ENCODE peak calls at places on chromosomes 5 and 9, in four cellular contexts. W, M, L and J are unnamed samples.
A peak's percentile ranks its signal among the peaks of the same experiment; 100 is the strongest.

GRCh38 chr5:129459485-129460120 is 495 bp upstream of the ADAMTS19 start:
- DNase-seq in W (no peak), M (no peak), L (no peak), J (peak; percentile 78)

GRCh38 chr5:96881511-96882115 is 5.3 kb downstream of the ERAP2 start:
- DNase-seq in W (no peak), M (no peak), L (no peak), J (no peak)

GRCh38 chr9:120561699-120562098 is 18.3 kb downstream of the CDK5RAP2 start:
- DNase-seq in W (no peak), M (no peak), L (no peak), J (no peak)

GRCh38 chr5:36301858-36302603 is at the start of gene RANBP3L:
- DNase-seq in W (no peak), M (no peak), L (no peak), J (no peak)

GRCh38 chr9:23215688-23216087 is 610.4 kb downstream of the ELAVL2 start:
- DNase-seq in W (no peak), M (no peak), L (no peak), J (no peak)

GRCh38 chr9:73845539-73845938 is 651.6 kb upstream of the RORB start:
- DNase-seq in W (no peak), M (no peak), L (no peak), J (no peak)

GRCh38 chr5:1135696-1136525 is 24.0 kb upstream of the SLC12A7 start:
- DNase-seq in W (no peak), M (no peak), L (peak; percentile 62), J (no peak)

GRCh38 chr5:15133456-15133965 is 261.9 kb upstream of the ANKH start:
- DNase-seq in W (no peak), M (no peak), L (no peak), J (no peak)

GRCh38 chr9:116198344-116198743 is 44.8 kb downstream of the PAPPA start:
- DNase-seq in W (no peak), M (no peak), L (no peak), J (no peak)

GRCh38 chr5:143383988-143384387 is 19.5 kb downstream of the NR3C1 start:
- DNase-seq in W (no peak), M (no peak), L (no peak), J (no peak)

GRCh38 chr5:56414056-56414455 is 180.9 kb upstream of the ANKRD55 start:
- DNase-seq in W (no peak), M (no peak), L (no peak), J (no peak)

GRCh38 chr9:87657190-87657589 is 68.7 kb upstream of the CTSL start:
- DNase-seq in W (no peak), M (no peak), L (no peak), J (no peak)

GRCh38 chr5:74641778-74642542 is 1.4 kb upstream of the ENC1 start:
- DNase-seq in W (no peak), M (no peak), L (peak; percentile 62), J (no peak)

GRCh38 chr5:60948738-60949137 is 3.7 kb downstream of the NDUFAF2 start:
- DNase-seq in W (no peak), M (no peak), L (no peak), J (no peak)

GRCh38 chr5:135075621-135076585 is 41.9 kb upstream of the PITX1 start:
- DNase-seq in W (no peak), M (no peak), L (no peak), J (no peak)

DNA sequence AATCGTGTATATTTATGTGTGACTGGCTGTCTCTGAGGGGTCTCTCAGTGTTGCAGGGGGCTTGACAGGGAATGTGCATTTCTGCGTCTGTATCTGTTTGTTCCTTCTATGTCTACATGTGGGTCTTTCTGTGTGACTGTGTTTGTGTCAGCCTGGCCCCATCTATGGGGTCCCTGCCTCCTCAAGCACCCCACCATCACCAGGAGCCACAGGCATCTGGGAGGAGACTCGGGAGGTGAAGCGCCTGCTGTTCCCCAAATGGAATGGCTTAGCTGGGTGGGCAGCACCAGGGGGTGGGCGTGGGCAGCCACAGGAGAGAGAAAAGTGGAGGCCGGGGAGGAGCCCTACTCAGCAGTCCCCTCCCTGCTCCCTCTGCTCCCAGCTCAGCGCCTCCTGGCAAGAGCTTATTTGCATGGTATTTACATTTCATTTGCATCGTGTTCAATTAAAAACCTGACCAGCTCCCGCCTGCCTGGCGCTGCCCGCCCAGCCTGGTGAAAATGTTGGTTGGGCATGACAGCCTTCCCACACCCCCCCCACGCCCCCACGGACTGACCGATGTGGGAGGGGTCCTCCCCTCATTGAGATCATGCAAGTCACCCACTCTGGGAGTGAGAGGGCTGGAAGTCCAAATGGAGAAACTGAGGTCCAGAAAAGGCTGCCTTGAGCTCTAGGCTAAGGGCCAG is 50.5 kb downstream of the CXXC5 start:
- DNase-seq in W (peak; percentile 28), M (no peak), L (no peak), J (peak; percentile 95)
- TF ChIP-seq HDAC6 in W (no peak), M (no peak), L (no peak), J (no peak)

DNA sequence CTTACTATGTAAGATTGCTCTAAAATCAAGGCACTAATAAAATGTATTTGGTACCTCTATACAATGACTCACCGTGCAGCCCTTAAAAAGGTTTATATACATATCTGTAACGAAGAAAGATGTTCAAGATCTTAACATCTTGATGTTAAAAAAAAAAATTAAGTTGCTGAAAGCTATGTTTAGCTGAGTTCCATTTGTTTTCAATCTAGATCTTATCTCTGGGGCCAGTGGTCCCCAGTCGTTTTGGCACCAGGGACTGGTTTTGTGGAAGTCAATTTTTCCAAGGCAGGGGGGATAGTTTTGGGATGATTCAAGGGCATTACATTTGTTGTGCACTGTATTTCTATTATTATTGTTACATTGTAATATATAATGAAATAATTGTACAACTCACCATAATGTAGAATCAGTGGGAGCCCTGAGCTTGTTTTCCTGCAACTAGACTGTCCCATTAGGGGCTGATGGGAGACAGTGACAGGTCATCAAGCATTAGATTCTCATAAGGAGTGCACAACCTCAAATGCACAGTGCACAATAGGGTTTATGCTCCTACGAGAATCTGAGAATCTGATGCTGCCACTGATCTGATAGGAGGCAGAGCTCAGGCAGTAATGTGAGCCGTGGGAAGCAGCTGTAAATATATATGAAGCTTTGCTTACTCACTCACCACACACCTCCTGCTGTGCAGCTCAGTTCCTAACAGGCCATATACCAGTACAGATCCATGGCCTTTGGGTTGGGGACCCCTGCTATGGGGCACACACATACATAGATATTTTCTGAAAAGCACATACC is 27.6 kb upstream of the TSLP start:
- DNase-seq in W (no peak), M (no peak), L (no peak), J (no peak)
- H2AFZ ChIP-seq in W (no peak overlapping the region), M (no peak overlapping the region), L (no peak overlapping the region), J (peak overlapping the region; percentile 88)

GRCh38 chr5:138032572-138033274 is at the start of gene FAM13B:
- DNase-seq in W (peak; percentile 94), M (no peak), L (peak; percentile 46), J (peak; percentile 90)

GRCh38 chr5:138032028-138032571 is 779 bp downstream of the FAM13B start:
- DNase-seq in W (no peak), M (peak; percentile 82), L (no peak), J (peak; percentile 29)

GRCh38 chr5:138035605-138036537 is 3.0 kb upstream of the FAM13B start:
- DNase-seq in W (peak; percentile 67), M (peak; percentile 63), L (peak; percentile 91), J (peak; percentile 53)

GRCh38 chr5:138033275-138033808 is 463 bp upstream of the FAM13B start:
- DNase-seq in W (no peak), M (no peak), L (no peak), J (no peak)

GRCh38 chr5:138033916-138034315 is 1.0 kb upstream of the FAM13B start:
- DNase-seq in W (no peak), M (no peak), L (no peak), J (no peak)
- TF ChIP-seq HDAC6 in W (no peak), M (no peak), L (no peak), J (no peak)

GRCh38 chr5:66450988-66451387 is 145.2 kb upstream of the MAST4 start:
- DNase-seq in W (no peak), M (no peak), L (no peak), J (no peak)

GRCh38 chr5:66459728-66460127 is 136.5 kb upstream of the MAST4 start:
- DNase-seq in W (no peak), M (no peak), L (no peak), J (no peak)

GRCh38 chr5:66452109-66452508 is 144.1 kb upstream of the MAST4 start:
- DNase-seq in W (no peak), M (no peak), L (no peak), J (no peak)

DNA sequence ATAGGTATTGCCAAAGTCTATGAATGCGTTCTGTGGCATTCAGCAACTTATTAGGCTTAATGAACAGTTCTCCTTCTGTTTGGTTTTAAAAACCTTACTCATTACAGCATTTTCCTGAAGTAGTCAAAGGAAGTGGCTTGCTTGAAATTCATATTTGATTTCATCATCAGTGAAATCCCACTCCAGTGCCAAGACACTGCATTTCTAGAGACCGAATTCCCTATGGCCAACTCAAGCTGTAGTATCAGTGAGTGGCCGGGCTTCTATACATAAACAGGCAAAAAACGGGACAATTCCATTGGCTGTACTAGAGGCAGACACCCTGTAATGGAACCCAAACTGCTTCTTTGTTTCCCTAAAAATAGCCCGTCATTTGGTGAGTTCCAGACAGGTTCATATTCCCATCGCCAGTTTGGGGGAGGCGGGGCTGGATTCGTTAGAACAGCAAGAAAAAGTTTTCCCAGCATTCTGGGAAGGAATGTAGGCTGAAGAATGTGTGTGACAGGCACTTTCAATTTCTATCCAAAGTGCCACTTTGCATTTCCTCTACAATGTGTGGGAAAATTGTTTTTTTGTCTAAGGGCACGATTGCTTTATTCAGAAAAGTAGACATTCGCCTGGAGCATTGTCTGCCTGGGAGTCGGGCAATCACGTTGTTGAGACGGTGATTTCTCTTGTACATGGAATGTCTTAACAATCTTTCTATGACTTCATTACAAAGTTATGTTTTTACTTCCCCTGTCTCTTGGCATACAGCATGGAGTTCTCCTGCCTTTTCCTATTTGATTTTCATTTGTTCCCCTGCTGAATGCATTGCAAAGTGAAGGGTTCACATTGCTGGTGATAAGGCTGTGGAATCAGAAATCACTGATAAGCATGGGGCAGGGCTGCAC is 141.8 kb upstream of the MAST4 start:
- DNase-seq in W (no peak), M (no peak), L (no peak), J (no peak)
- H2AFZ ChIP-seq in W (no peak overlapping the region), M (no peak overlapping the region), L (no peak overlapping the region), J (no peak overlapping the region)

GRCh38 chr9:83473488-83473971 is 64.7 kb downstream of the FRMD3 start:
- DNase-seq in W (no peak), M (peak; percentile 28), L (no peak), J (no peak)

GRCh38 chr9:83471223-83471622 is 67.0 kb downstream of the FRMD3 start:
- DNase-seq in W (no peak), M (no peak), L (no peak), J (no peak)

GRCh38 chr9:83472764-83473163 is 65.4 kb downstream of the FRMD3 start:
- DNase-seq in W (no peak), M (no peak), L (no peak), J (no peak)

GRCh38 chr9:83474631-83475030 is 63.6 kb downstream of the FRMD3 start:
- DNase-seq in W (no peak), M (no peak), L (no peak), J (no peak)

DNA sequence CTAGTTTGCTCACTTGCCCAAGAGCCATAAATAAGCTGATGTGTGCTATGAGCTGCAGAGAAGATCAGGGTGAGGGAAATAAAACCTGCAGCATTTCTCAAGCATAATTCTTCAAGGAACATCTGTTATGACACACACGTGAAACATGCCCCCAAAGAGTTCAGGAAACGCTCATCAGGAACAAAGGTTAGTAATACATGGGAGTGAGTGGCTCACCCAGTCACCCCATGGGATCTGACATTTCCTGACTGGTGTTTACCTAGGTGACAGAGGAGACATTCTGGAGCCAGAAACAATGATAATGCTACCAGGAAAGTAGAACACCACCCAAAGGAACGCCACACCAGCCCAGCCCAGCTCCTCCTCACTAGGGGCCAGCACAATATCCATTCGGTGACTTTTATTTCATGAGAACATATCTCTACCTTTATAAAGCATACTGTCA is 66.0 kb downstream of the FRMD3 start:
- DNase-seq in W (no peak), M (no peak), L (peak; percentile 95), J (no peak)
- TF ChIP-seq HDAC6 in W (no peak), M (no peak), L (no peak), J (no peak)